ENCODE peak calls at places on chromosomes 2 and 18, in six cellular contexts. O is colonic mucosa, R is fibroblast of lung, I is fibroblast of the aortic adventitia, A is IMR-90, N is GM06990. E is an unnamed sample.

GRCh38 chr2:28598484-28598883 is 102.6 kb downstream of the PLB1 start:
- DNase-seq in O (no peak), R (no peak), I (no peak), A (no peak), N (no peak), E (no peak)

GRCh38 chr2:72457801-72458516 is 310.3 kb upstream of the CYP26B1 start:
- DNase-seq in O (no peak), R (no peak), I (peak), A (peak), N (no peak), E (peak)

GRCh38 chr2:10444463-10444862 is 3.7 kb downstream of the ODC1 start:
- DNase-seq in O (no peak), R (peak), I (no peak), A (peak), N (no peak), E (no peak)

GRCh38 chr18:13563390-13563805 is 163.0 kb downstream of the FAM210A start:
- DNase-seq in O (no peak), R (no peak), I (no peak), A (no peak), N (peak), E (no peak)

GRCh38 chr2:39308778-39309177 is 65.0 kb upstream of the CDKL4 start:
- DNase-seq in O (no peak), R (no peak), I (no peak), A (no peak), N (no peak), E (no peak)

GRCh38 chr2:218607436-218608115 is at the start of gene PLCD4:
- DNase-seq in O (peak), R (peak), I (peak), A (peak), N (no peak), E (peak)

GRCh38 chr2:197777823-197778407 is 7.2 kb downstream of the BOLL start:
- DNase-seq in O (no peak), R (peak), I (peak), A (peak), N (peak), E (peak)

GRCh38 chr2:108377815-108378630 is at the start of gene SULT1C4:
- DNase-seq in O (no peak), R (peak), I (no peak), A (peak), N (no peak), E (no peak)

GRCh38 chr2:143083636-143084035 is 45.6 kb upstream of the ARHGAP15 start:
- DNase-seq in O (no peak), R (peak), I (peak), A (peak), N (peak), E (peak)

GRCh38 chr2:134408386-134408785 is 154.5 kb downstream of the MGAT5 start:
- DNase-seq in O (no peak), R (peak), I (peak), A (peak), N (no peak), E (peak)

GRCh38 chr18:59950215-59950944 is 50.6 kb downstream of the PMAIP1 start:
- DNase-seq in O (no peak), R (peak), I (peak), A (peak), N (no peak), E (peak)

GRCh38 chr2:222964632-222965031 is 87.4 kb upstream of the KCNE4 start:
- DNase-seq in O (no peak), R (no peak), I (no peak), A (no peak), N (no peak), E (no peak)
- TF ChIP-seq CTCF in O (no peak), R (no peak), I (no peak), A (no peak), N (no peak), E (no peak)

DNA sequence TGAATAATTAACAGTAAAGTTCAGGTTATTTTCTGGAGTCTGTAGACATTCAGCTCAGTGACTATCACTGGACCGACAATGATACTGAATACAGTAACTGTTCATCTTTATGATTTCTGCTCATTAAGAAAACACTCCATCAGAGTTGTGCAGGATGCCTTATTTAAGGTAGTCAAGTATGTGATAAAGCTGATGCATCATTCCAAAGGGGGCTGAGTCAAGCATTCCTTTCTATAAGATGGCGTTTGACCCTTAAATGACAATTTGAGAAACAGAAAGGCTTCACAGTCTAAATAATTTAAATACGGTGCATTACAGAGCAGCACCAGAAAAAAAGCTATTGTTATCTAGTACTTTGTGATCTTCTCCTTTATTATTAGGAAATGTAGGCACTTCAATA is 131.1 kb downstream of the CDH2 start:
- DNase-seq in O (no peak), R (peak), I (no peak), A (peak), N (no peak), E (no peak)
- H3K4me3 ChIP-seq in O (no peak), R (no peak), I (no peak), A (peak), N (no peak), E (no peak)

GRCh38 chr2:205052781-205053180 is 507.5 kb downstream of the PARD3B start:
- DNase-seq in O (no peak), R (no peak), I (no peak), A (no peak), N (no peak), E (no peak)

GRCh38 chr2:205047273-205047839 is 502.1 kb downstream of the PARD3B start:
- DNase-seq in O (no peak), R (no peak), I (no peak), A (no peak), N (no peak), E (no peak)

GRCh38 chr2:205053827-205054410 is 508.6 kb downstream of the PARD3B start:
- DNase-seq in O (no peak), R (peak), I (peak), A (peak), N (no peak), E (no peak)

GRCh38 chr2:205054789-205055188 is 509.5 kb downstream of the PARD3B start:
- DNase-seq in O (no peak), R (no peak), I (no peak), A (no peak), N (no peak), E (no peak)

DNA sequence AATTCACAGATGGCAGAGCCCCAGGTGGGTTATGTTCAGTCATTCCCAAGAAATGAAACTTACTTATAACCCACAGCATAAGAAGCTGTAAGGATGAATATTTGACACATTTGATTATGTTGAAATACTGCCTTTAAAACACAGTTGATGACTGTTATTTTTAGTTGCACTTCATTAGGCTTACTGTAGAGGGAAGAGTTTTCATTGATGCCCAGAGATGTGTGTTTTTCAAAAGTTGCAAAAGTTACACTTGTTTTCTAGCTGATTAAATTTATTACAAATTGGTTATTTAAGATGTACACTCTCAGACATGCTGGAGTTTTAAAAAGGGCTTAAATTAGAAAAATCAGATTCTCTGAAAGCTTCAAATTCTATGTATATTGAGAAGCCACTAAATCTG is 506.1 kb downstream of the PARD3B start:
- DNase-seq in O (no peak), R (no peak), I (peak), A (no peak), N (no peak), E (peak)
- TF ChIP-seq CTCF in O (no peak), R (peak), I (peak), A (peak), N (no peak), E (peak)

GRCh38 chr18:54829856-54830255 is 1.6 kb downstream of the RAB27B start:
- DNase-seq in O (no peak), R (no peak), I (no peak), A (no peak), N (no peak), E (no peak)
- H3K4me3 ChIP-seq in O (no peak), R (no peak), I (no peak), A (no peak), N (no peak), E (no peak)

GRCh38 chr2:160581448-160581847 is 87.8 kb upstream of the RBMS1 start:
- DNase-seq in O (no peak), R (no peak), I (no peak), A (no peak), N (no peak), E (no peak)
- TF ChIP-seq CTCF in O (no peak), R (peak), I (no peak), A (no peak), N (peak), E (no peak)

E was measured in fibroblast of mammary gland.